ENCODE peak calls at places on chromosome 3, in six cellular contexts. Z is LNCaP clone FGC, K is brain microvascular endothelial cell, D is GM12878, N is neural progenitor cell, E is esophagus muscularis mucosa. I is an unnamed sample.

GRCh38 chr3:23240386-23240785 is 37.3 kb downstream of the UBE2E2 start:
- DNase-seq in Z (no peak), K (no peak), D (no peak), N (no peak), E (no peak), I (no peak)

GRCh38 chr3:127426444-127427168 is 138.8 kb upstream of the PRR20G start:
- DNase-seq in Z (no peak), K (no peak), D (no peak), N (peak; percentile 48), E (no peak), I (no peak)

GRCh38 chr3:32105291-32106131 is 909 bp upstream of the GPD1L start:
- DNase-seq in Z (no peak), K (no peak), D (no peak), N (no peak), E (no peak), I (peak; percentile 38)

GRCh38 chr3:37579181-37579580 is 282.5 kb upstream of the CTDSPL start:
- DNase-seq in Z (no peak), K (no peak), D (no peak), N (no peak), E (no peak), I (no peak)

GRCh38 chr3:132289311-132289710 is 27.9 kb upstream of the ACP3 start:
- DNase-seq in Z (no peak), K (no peak), D (no peak), N (no peak), E (peak; percentile 72), I (peak; percentile 81)

GRCh38 chr3:53708001-53708621 is 138.1 kb downstream of the CHDH start:
- DNase-seq in Z (no peak), K (no peak), D (no peak), N (no peak), E (peak; percentile 75), I (no peak)

GRCh38 chr3:189710620-189711388 is 79.6 kb downstream of the TP63 start:
- DNase-seq in Z (no peak), K (peak; percentile 97), D (peak; percentile 71), N (no peak), E (no peak), I (peak; percentile 96)

GRCh38 chr3:105367063-105367405 is 325 bp downstream of the ALCAM start:
- DNase-seq in Z (no peak), K (no peak), D (no peak), N (peak; percentile 51), E (no peak), I (peak; percentile 46)

GRCh38 chr3:171108066-171108465 is 81.5 kb upstream of the SLC2A2 start:
- DNase-seq in Z (no peak), K (no peak), D (no peak), N (no peak), E (peak; percentile 68), I (no peak)

GRCh38 chr3:9179826-9180763 is 69.4 kb downstream of the SRGAP3 start:
- DNase-seq in Z (no peak), K (no peak), D (peak; percentile 35), N (no peak), E (no peak), I (no peak)

GRCh38 chr3:193190387-193190786 is 50.6 kb upstream of the PLAAT1 start:
- DNase-seq in Z (no peak), K (no peak), D (no peak), N (peak; percentile 88), E (no peak), I (no peak)

GRCh38 chr3:17420668-17421067 is 321.8 kb downstream of the TBC1D5 start:
- DNase-seq in Z (peak; percentile 52), K (no peak), D (no peak), N (no peak), E (no peak), I (peak; percentile 3)

GRCh38 chr3:13120246-13120927 is 47.2 kb upstream of the IQSEC1 start:
- DNase-seq in Z (no peak), K (no peak), D (no peak), N (no peak), E (no peak), I (no peak)

GRCh38 chr3:131218196-131218595 is 163.4 kb upstream of the NUDT16 start:
- DNase-seq in Z (no peak), K (peak; percentile 86), D (no peak), N (no peak), E (no peak), I (peak; percentile 45)

GRCh38 chr3:194572131-194572789 is 61.0 kb downstream of the TMEM44 start:
- DNase-seq in Z (no peak), K (peak; percentile 95), D (no peak), N (peak; percentile 40), E (no peak), I (peak; percentile 94)

GRCh38 chr3:72100062-72100511 is 315.1 kb upstream of the PROK2 start:
- DNase-seq in Z (no peak), K (no peak), D (no peak), N (peak; percentile 68), E (no peak), I (peak; percentile 26)

GRCh38 chr3:57791245-57791644 is 35.1 kb downstream of the SLMAP start:
- DNase-seq in Z (no peak), K (no peak), D (no peak), N (no peak), E (no peak), I (no peak)

GRCh38 chr3:14925729-14926591 is 21.4 kb upstream of the NR2C2 start:
- DNase-seq in Z (peak; percentile 46), K (peak; percentile 56), D (no peak), N (peak; percentile 80), E (no peak), I (peak; percentile 81)

GRCh38 chr3:125261031-125261430 is 48.5 kb upstream of the SLC12A8 start:
- DNase-seq in Z (peak; percentile 17), K (no peak), D (no peak), N (no peak), E (no peak), I (no peak)

GRCh38 chr3:13532661-13533060 is 16.3 kb upstream of the FBLN2 start:
- DNase-seq in Z (no peak), K (no peak), D (no peak), N (no peak), E (no peak), I (no peak)

GRCh38 chr3:152244156-152244888 is 24.4 kb upstream of the MBNL1 start:
- DNase-seq in Z (peak; percentile 73), K (no peak), D (no peak), N (no peak), E (no peak), I (no peak)

GRCh38 chr3:105470851-105471250 is 104.1 kb downstream of the ALCAM start:
- DNase-seq in Z (no peak), K (no peak), D (no peak), N (no peak), E (no peak), I (no peak)

GRCh38 chr3:146217324-146217723 is 33.6 kb downstream of the PLSCR4 start:
- DNase-seq in Z (no peak), K (no peak), D (no peak), N (no peak), E (no peak), I (peak; percentile 23)

GRCh38 chr3:192186508-192186907 is 540.8 kb downstream of the FGF12 start:
- DNase-seq in Z (no peak), K (no peak), D (no peak), N (no peak), E (no peak), I (no peak)

DNA sequence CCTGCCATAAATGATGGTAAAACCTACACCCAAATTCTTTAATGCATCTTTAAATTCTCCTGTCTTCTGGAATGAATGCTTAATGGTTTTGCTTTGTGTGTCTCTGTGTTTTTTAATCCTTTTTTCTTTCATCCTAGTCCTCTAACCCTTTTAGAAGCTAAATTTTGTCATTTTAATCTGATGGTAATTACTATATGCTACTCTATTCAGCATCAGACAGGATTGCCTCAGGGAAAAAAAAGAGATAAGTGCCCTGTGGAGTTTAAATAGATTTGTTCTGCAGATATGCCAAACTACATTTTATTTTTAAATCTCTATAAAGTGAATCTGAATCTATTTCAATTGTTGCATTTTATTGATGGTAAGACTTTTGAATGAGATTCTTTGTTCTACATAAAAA is 966.8 kb downstream of the NSUN3 start:
- DNase-seq in Z (no peak), K (no peak), D (no peak), N (no peak), E (no peak), I (no peak)
- TF ChIP-seq CTCF in Z (no peak), K (no peak), D (no peak), N (no peak), E (no peak), I (no peak)

DNA sequence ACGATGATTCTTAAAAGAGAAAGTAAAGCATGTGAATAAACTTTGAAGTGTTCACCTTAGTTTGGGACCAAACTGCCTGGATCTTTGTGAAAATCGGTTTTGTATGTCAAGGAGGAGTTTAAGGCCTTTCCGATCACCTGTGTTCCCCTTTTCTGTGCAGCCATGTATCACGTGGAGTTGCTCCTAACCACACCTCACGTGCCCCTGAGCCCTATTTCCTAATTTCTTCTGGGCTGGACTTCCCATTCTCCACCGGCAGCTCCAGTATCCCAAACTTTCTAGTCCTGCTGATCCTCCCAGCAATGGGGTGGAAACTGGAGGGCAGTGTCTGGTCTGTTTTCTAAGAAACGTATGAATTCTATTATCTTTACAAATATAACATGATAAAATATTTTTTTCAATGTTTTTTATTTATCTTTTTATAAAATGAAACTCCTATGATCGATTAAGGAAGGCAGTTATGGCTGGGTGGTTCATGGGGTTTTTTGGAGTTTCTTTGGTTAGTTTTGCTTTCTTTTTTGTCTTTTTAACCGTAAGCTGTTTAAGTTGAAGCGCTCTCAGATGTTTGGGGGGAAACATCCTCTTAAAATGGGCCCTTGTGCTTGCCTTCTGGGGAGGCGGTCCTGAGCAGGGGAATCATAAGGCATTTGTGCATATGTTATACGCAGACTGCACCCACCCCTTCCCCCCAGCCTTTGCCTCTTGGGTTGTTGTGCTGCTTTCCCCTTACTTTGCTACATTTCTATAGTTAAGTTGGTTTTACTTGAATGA is 43.6 kb upstream of the WWTR1 start:
- DNase-seq in Z (no peak), K (no peak), D (no peak), N (no peak), E (no peak), I (peak; percentile 27)
- H3K4me3 ChIP-seq in Z (no peak overlapping the region), K (no peak overlapping the region), D (peak overlapping the region; percentile 41), N (no peak overlapping the region), E (no peak overlapping the region), I (peak overlapping the region; percentile 26)

DNA sequence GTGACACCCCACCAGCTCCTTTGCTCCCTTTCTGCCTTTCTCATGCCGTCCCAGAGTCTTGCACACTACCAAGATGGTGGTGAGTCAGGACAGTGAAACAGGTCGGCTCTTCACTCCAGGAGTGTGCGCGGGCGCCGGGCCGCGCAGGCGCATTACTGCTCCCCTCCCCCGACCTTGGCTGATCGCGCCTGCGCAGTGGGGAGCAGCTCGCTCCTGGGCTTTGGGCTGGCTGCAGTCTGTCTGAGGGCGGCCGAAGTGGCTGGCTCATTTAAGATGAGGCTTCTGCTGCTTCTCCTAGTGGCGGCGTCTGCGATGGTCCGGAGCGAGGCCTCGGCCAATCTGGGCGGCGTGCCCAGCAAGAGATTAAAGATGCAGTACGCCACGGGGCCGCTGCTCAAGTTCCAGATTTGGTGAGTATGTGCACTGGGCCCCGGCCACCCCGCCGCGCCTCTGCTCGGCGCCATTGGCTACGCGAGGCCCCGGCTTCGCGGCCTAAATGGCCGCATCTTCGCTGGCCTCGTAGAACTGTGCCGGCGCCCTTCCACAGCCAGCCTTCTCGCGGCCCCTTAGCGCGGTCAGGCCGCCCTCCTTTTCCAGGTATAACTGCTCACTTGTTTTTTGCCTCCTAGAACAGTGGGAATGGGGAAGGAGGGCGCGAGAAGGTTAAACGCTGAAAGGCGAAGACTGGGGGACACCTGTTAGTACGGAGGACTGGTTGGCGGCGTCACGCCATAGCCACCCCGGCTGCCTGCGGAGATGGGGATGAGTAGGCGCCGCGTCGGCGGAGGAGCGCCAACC is at the start of gene SELENOT:
- DNase-seq in Z (peak; percentile 89), K (peak; percentile 94), D (peak; percentile 94), N (peak; percentile 97), E (peak; percentile 98), I (peak; percentile 98)
- TF ChIP-seq CTCF in Z (no peak), K (peak; percentile 47), D (peak; percentile 2), N (peak; percentile 48), E (no peak), I (peak; percentile 30)

GRCh38 chr3:176321099-176321498 is 876.2 kb downstream of the TBL1XR1 start:
- DNase-seq in Z (no peak), K (no peak), D (no peak), N (no peak), E (no peak), I (no peak)
- H3K4me3 ChIP-seq in Z (no peak overlapping the region), K (no peak overlapping the region), D (no peak overlapping the region), N (no peak overlapping the region), E (no peak overlapping the region), I (no peak overlapping the region)